ENCODE peak calls at places on chromosomes 3 and 15, in six cellular contexts. T, X, C, A, J and G are unnamed samples.

GRCh38 chr3:30751610-30752299 is 142.7 kb downstream of the GADL1 start:
- DNase-seq in A (peak; percentile 69), X (peak; percentile 72), T (no peak), C (peak; percentile 67), J (peak; percentile 70), G (no peak)

GRCh38 chr3:49623071-49623470 is 51.1 kb upstream of the APEH start:
- DNase-seq in X (no peak), T (no peak), C (no peak), J (no peak), A (no peak), G (no peak)

GRCh38 chr3:150278843-150279341 is 129.2 kb upstream of the TSC22D2 start:
- DNase-seq in T (no peak), A (no peak), X (no peak), C (no peak), J (no peak), G (no peak)

GRCh38 chr3:7410782-7411181 is 549.9 kb downstream of the GRM7 start:
- DNase-seq in A (no peak), T (no peak), X (no peak), J (no peak), C (no peak), G (no peak)

GRCh38 chr3:117788499-117788898 is 1078.9 kb downstream of the TUSC7 start:
- DNase-seq in X (no peak), C (no peak), J (no peak), A (no peak), T (no peak), G (no peak)

GRCh38 chr15:66481107-66481856 is 16.3 kb downstream of the SNAPC5 start:
- DNase-seq in T (no peak), A (no peak), X (no peak), J (no peak), C (no peak), G (no peak)

GRCh38 chr3:116264546-116265174 is 180.6 kb downstream of the LSAMP start:
- DNase-seq in J (no peak), T (no peak), C (peak; percentile 17), A (no peak), X (no peak), G (no peak)

GRCh38 chr3:45126730-45127129 is 19.4 kb downstream of the CDCP1 start:
- DNase-seq in J (no peak), A (no peak), X (no peak), C (no peak), T (no peak), G (no peak)

GRCh38 chr3:121473001-121473400 is 72.8 kb downstream of the POLQ start:
- DNase-seq in T (no peak), X (no peak), A (no peak), C (no peak), J (no peak), G (no peak)

GRCh38 chr15:35092311-35092710 is 7.2 kb upstream of the NANOGP8 start:
- DNase-seq in T (no peak), X (no peak), J (no peak), C (no peak), A (no peak), G (no peak)

GRCh38 chr15:29698030-29698701 is 124.1 kb downstream of the TJP1 start:
- DNase-seq in A (peak; percentile 98), C (peak; percentile 62), J (no peak), X (peak; percentile 92), T (no peak), G (no peak)

GRCh38 chr3:112303811-112304325 is 9.9 kb upstream of the SLC9C1 start:
- DNase-seq in C (peak; percentile 35), A (no peak), X (peak; percentile 34), T (peak; percentile 48), J (no peak), G (peak; percentile 27)

GRCh38 chr3:28726840-28727239 is 378.2 kb upstream of the AZI2 start:
- DNase-seq in J (no peak), C (peak; percentile 47), A (peak; percentile 72), X (peak; percentile 48), T (no peak), G (no peak)

GRCh38 chr3:138435840-138436239 is 1.4 kb downstream of the ESYT3 start:
- DNase-seq in A (no peak), J (no peak), T (no peak), C (no peak), X (no peak), G (no peak)

GRCh38 chr3:194598771-194599557 is 34.3 kb downstream of the TMEM44 start:
- DNase-seq in T (no peak), J (no peak), C (peak; percentile 99), A (peak; percentile 21), X (peak; percentile 98), G (no peak)

GRCh38 chr3:98901032-98901464 is 447 bp downstream of the DCBLD2 start:
- DNase-seq in C (peak; percentile 56), X (peak; percentile 55), J (peak; percentile 21), T (peak; percentile 52), A (peak; percentile 63), G (peak; percentile 24)

GRCh38 chr15:58522391-58522790 is 90.6 kb downstream of the LIPC start:
- DNase-seq in X (no peak), J (no peak), C (no peak), A (no peak), T (peak; percentile 77), G (no peak)

GRCh38 chr3:142586803-142587406 is 8.4 kb upstream of the ATR start:
- DNase-seq in T (no peak), C (peak; percentile 88), A (peak; percentile 78), X (peak; percentile 89), J (no peak), G (peak; percentile 26)

GRCh38 chr3:155889212-155889611 is 18.8 kb downstream of the GMPS start:
- DNase-seq in A (no peak), J (no peak), T (no peak), X (no peak), C (no peak), G (no peak)

GRCh38 chr3:46381662-46382061 is 10.9 kb downstream of the CCR5 start:
- DNase-seq in X (no peak), A (no peak), J (no peak), T (no peak), C (no peak), G (no peak)

GRCh38 chr15:43219929-43220886 is 610 bp downstream of the EPB42 start:
- DNase-seq in A (no peak), X (no peak), T (no peak), J (no peak), C (no peak), G (no peak)

GRCh38 chr3:20099020-20099539 is 58.8 kb downstream of the KAT2B start:
- DNase-seq in C (no peak), J (no peak), X (no peak), T (peak; percentile 19), A (no peak), G (no peak)

GRCh38 chr15:78111788-78112187 is 19.4 kb downstream of the SH2D7 start:
- DNase-seq in J (no peak), X (no peak), A (no peak), C (no peak), T (no peak), G (no peak)

GRCh38 chr3:177362646-177363045 is 165.4 kb upstream of the TBL1XR1 start:
- DNase-seq in X (no peak), T (no peak), C (no peak), J (no peak), A (no peak), G (no peak)

GRCh38 chr3:171704002-171704401 is 106.3 kb downstream of the PLD1 start:
- DNase-seq in A (peak; percentile 66), J (peak; percentile 4), T (peak; percentile 0), X (peak; percentile 73), C (peak; percentile 66), G (no peak)

GRCh38 chr3:161314836-161315391 is 56.4 kb downstream of the SPTSSB start:
- DNase-seq in T (no peak), C (peak; percentile 6), J (no peak), A (no peak), X (peak; percentile 43), G (no peak)